ENCODE peak calls at places on chromosomes 1 and 21, in six cellular contexts. P is OCI-LY7; F is ovary; V is CD8-positive, alpha-beta memory T cell; X is neural progenitor cell; U is heart left ventricle. T is an unnamed sample. For H3K4me1 and H3K36me3, the result is how much of the 10 kb centered on the place peaks cover.

GRCh38 chr1:89682630-89683029 is 49.7 kb downstream of the LRRC8C start:
- DNase-seq in P (no peak), F (no peak), V (no peak), X (no peak), U (no peak), T (no peak)

GRCh38 chr1:8095584-8095983 is 69.5 kb upstream of the ERRFI1 start:
- DNase-seq in P (no peak), F (no peak), V (no peak), X (no peak), U (no peak), T (no peak)

GRCh38 chr1:45617618-45618017 is 6.2 kb downstream of the CCDC17 start:
- DNase-seq in P (no peak), F (no peak), V (no peak), X (no peak), U (no peak), T (no peak)

GRCh38 chr1:243320224-243320623 is 64.4 kb downstream of the SDCCAG8 start:
- DNase-seq in P (no peak), F (no peak), V (no peak), X (no peak), U (no peak), T (no peak)

GRCh38 chr1:228378453-228379164 is 28.0 kb downstream of the TRIM11 start:
- DNase-seq in P (peak), F (peak), V (peak), X (peak), U (peak), T (peak)

GRCh38 chr1:29033829-29034466 is 89.8 kb downstream of the TMEM200B start:
- DNase-seq in P (peak), F (no peak), V (peak), X (peak), U (no peak), T (no peak)

GRCh38 chr21:16522512-16522911 is 792.7 kb downstream of the USP25 start:
- DNase-seq in P (no peak), F (no peak), V (no peak), X (no peak), U (no peak), T (no peak)

GRCh38 chr1:60978421-60979357 is 103.7 kb upstream of the NFIA start:
- DNase-seq in P (peak), F (peak), V (peak), X (no peak), U (no peak), T (peak)

GRCh38 chr1:154841384-154841783 is 28.7 kb downstream of the KCNN3 start:
- DNase-seq in P (no peak), F (no peak), V (no peak), X (no peak), U (no peak), T (no peak)

GRCh38 chr1:154842635-154843034 is 27.4 kb downstream of the KCNN3 start:
- DNase-seq in P (no peak), F (no peak), V (no peak), X (no peak), U (no peak), T (no peak)

GRCh38 chr1:154845174-154845573 is 24.9 kb downstream of the KCNN3 start:
- DNase-seq in P (no peak), F (no peak), V (no peak), X (no peak), U (peak), T (no peak)

GRCh38 chr1:154845879-154846278 is 24.2 kb downstream of the KCNN3 start:
- DNase-seq in P (no peak), F (no peak), V (no peak), X (no peak), U (no peak), T (no peak)

GRCh38 chr1:154843913-154844681 is 26.0 kb downstream of the KCNN3 start:
- DNase-seq in P (no peak), F (no peak), V (no peak), X (no peak), U (no peak), T (no peak)
- H3K4me1 ChIP-seq in P (half or more), F (under half), V (under half), X (under half), U (under half), T (under half)

DNA sequence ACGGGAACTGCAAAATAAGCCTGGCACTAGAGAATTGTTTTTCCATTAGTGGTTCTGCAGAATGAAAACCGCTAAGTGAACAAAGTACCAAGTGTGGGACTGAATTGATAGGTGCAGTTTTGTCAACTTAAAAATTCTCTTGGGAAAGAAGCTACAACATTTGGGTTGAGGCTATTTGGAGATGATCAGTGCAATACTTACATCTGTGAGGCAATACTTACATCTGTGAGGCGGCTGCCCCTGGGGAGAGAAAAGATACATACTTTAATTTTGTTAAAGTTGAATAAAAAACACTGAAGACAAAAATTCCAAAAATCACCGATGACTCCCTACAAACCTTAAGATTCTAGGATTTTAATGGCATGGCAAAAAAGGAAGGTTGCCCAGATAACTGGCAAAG is 1.8 kb downstream of the CFAP410 start:
- DNase-seq in P (no peak), F (no peak), V (no peak), X (no peak), U (no peak), T (no peak)
- H3K27ac ChIP-seq in P (no peak), F (no peak), V (no peak), X (no peak), U (peak), T (no peak)

GRCh38 chr1:179305450-179305849 is 11.9 kb downstream of the SOAT1 start:
- DNase-seq in P (no peak), F (no peak), V (no peak), X (no peak), U (no peak), T (no peak)
- H3K36me3 ChIP-seq in P (half or more), F (under half), V (under half), X (under half), U (under half), T (under half)

GRCh38 chr21:44908908-44909307 is 11.8 kb downstream of the ITGB2 start:
- DNase-seq in P (no peak), F (no peak), V (no peak), X (no peak), U (no peak), T (no peak)

GRCh38 chr21:44911066-44911383 is 9.7 kb downstream of the ITGB2 start:
- DNase-seq in P (no peak), F (no peak), V (no peak), X (no peak), U (no peak), T (no peak)

GRCh38 chr21:44910229-44911065 is 10.3 kb downstream of the ITGB2 start:
- DNase-seq in P (peak), F (no peak), V (no peak), X (no peak), U (no peak), T (no peak)

GRCh38 chr21:44908496-44908895 is 12.2 kb downstream of the ITGB2 start:
- DNase-seq in P (no peak), F (no peak), V (no peak), X (no peak), U (no peak), T (no peak)

GRCh38 chr21:44909719-44910118 is 11.0 kb downstream of the ITGB2 start:
- DNase-seq in P (no peak), F (no peak), V (no peak), X (no peak), U (no peak), T (no peak)
- H3K4me1 ChIP-seq in P (under half), F (under half), V (half or more), X (under half), U (under half), T (under half)

DNA sequence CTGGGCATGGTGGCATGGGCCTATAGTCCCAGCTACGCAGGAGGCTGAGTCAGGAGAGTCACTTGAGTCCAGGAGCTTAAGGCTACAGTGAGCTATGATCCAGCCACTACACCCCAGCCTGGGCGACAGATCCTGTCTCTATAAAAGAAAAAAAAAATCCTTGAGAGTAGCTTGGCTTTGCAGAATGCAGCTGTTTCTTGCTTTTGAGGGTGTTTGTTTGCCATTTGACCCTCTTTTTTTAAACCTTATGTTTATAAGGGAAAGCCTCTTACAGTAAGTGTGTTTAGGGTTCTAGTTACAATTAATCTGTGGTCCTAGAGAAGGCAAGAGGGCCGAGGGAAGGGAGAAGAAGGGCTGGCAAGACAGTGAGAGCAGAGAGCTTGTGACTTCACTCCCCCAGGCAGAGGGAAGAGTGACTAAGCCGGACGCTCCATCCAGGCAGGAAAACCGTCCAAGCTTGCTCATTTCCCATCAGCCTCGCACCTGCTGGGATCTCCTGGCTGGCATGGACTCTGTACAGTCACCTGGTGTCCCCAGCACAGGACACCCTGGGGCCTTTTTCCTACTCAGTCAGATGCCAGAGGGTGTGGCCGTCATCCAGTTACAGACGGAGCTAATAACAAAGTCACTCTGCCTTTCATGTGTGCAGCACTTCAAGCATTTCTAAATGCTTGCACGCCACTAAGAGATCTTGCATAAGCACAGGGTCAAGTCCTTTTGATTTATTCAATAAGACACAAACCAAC is 55.5 kb upstream of the PSEN2 start:
- DNase-seq in P (no peak), F (peak), V (no peak), X (no peak), U (peak), T (no peak)
- H3K27ac ChIP-seq in P (no peak), F (peak), V (no peak), X (no peak), U (peak), T (no peak)

DNA sequence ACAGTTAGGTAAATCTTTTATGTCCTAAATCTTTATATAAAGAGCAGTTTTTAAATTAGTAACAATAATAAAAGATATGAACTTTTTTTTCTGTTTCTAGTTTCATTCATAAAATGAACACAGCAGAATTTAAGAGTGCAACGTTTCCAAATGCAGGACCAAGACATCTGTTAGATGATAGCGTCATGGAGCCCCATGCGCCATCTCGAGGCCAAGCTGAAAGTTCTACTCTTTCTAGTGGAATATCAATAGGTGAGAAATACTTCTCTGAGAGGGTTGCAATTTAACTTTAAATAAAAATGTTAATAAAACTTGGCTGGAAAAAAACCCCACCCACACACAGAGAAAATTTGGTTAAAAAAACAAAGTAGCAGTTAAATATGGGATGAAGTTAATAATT is 15.0 kb upstream of the ANGPTL1 start:
- DNase-seq in P (no peak), F (no peak), V (no peak), X (no peak), U (no peak), T (no peak)
- H3K36me3 ChIP-seq in P (half or more), F (under half), V (under half), X (under half), U (under half), T (under half)

GRCh38 chr1:100483230-100483629 is 54.7 kb upstream of the GPR88 start:
- DNase-seq in P (no peak), F (no peak), V (no peak), X (no peak), U (no peak), T (no peak)

GRCh38 chr1:100482748-100483147 is 55.2 kb upstream of the GPR88 start:
- DNase-seq in P (no peak), F (no peak), V (no peak), X (no peak), U (no peak), T (no peak)

GRCh38 chr1:100481320-100481719 is 56.6 kb upstream of the GPR88 start:
- DNase-seq in P (no peak), F (no peak), V (no peak), X (no peak), U (no peak), T (no peak)

GRCh38 chr1:100482167-100482566 is 55.8 kb upstream of the GPR88 start:
- DNase-seq in P (no peak), F (no peak), V (no peak), X (no peak), U (no peak), T (no peak)

DNA sequence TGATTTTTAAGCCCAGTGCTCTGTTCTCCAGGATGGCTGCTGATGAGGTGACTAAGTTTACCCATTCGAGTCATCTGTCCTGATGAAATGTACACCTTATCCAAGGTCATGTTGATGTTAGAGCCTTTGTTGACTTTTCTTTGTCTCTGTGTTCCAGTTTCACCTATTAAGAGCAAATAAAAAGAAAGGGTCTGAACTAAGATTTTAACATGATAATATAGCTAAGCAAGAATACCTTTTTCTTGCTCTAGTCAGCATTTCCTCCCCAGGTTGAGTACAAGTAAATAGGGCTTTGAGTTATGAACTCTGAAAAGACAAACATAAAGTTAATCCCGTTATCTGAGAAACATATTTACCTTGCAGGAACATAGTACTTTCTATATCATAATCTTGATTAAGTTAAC is 52.1 kb upstream of the GPR88 start:
- DNase-seq in P (no peak), F (no peak), V (no peak), X (no peak), U (no peak), T (no peak)
- H3K4me1 ChIP-seq in P (under half), F (under half), V (under half), X (under half), U (under half), T (under half)